ENCODE peak calls at places on chromosomes 7 and 10, in six cellular contexts. V is testis, Z is colonic mucosa, W is HepG2, E is astrocyte, D is fibroblast of lung. X is an unnamed sample.

GRCh38 chr7:51590746-51591145 is 274.1 kb upstream of the COBL start:
- DNase-seq in V (no peak), Z (no peak), W (no peak), E (no peak), D (no peak), X (no peak)

GRCh38 chr7:20287317-20287716 is 43.4 kb upstream of the ITGB8 start:
- DNase-seq in V (no peak), Z (no peak), W (no peak), E (no peak), D (no peak), X (no peak)

GRCh38 chr10:1043532-1043995 is 5.4 kb downstream of the IDI1 start:
- DNase-seq in V (no peak), Z (peak; percentile 28), W (no peak), E (no peak), D (no peak), X (no peak)

GRCh38 chr10:34768261-34768971 is 46.7 kb downstream of the PARD3 start:
- DNase-seq in V (peak; percentile 49), Z (peak; percentile 87), W (no peak), E (peak; percentile 55), D (peak; percentile 66), X (peak; percentile 51)

GRCh38 chr10:17974505-17974904 is 22.8 kb downstream of the SLC39A12 start:
- DNase-seq in V (no peak), Z (no peak), W (no peak), E (no peak), D (no peak), X (no peak)

GRCh38 chr10:60905580-60905979 is 38.4 kb downstream of the RHOBTB1 start:
- DNase-seq in V (peak; percentile 60), Z (no peak), W (no peak), E (peak; percentile 79), D (peak; percentile 82), X (peak; percentile 55)

GRCh38 chr10:11625019-11625735 is 13.7 kb upstream of the USP6NL start:
- DNase-seq in V (no peak), Z (no peak), W (no peak), E (no peak), D (no peak), X (no peak)

GRCh38 chr7:127900735-127901685 is 130.2 kb downstream of the LRRC4 start:
- DNase-seq in V (no peak), Z (no peak), W (no peak), E (no peak), D (no peak), X (no peak)

GRCh38 chr10:114304017-114304565 is 65.0 kb downstream of the VWA2 start:
- DNase-seq in V (peak; percentile 91), Z (peak; percentile 90), W (peak; percentile 62), E (peak; percentile 94), D (peak; percentile 94), X (peak; percentile 90)
- H3K27ac ChIP-seq in V (no peak overlapping the region), Z (peak overlapping the region; percentile 33), W (no peak overlapping the region), E (peak overlapping the region; percentile 32), D (peak overlapping the region; percentile 31), X (no peak overlapping the region)

GRCh38 chr7:75578081-75578480 is 86.0 kb downstream of the SPDYE5 start:
- DNase-seq in V (no peak), Z (no peak), W (no peak), E (no peak), D (no peak), X (no peak)
- H3K36me3 ChIP-seq in V (no peaks in the 10 kb centered on the region), Z (no peaks in the 10 kb centered on the region), W (no peaks in the 10 kb centered on the region), E (no peaks in the 10 kb centered on the region), D (peaks cover 5% of the 10 kb centered on the region), X (no peaks in the 10 kb centered on the region)

GRCh38 chr10:75191821-75192568 is 18.6 kb upstream of the VDAC2 start:
- DNase-seq in V (peak; percentile 58), Z (peak; percentile 77), W (peak; percentile 78), E (peak; percentile 88), D (peak; percentile 91), X (peak; percentile 58)
- TF ChIP-seq CTCF in V (no peak), Z (no peak), W (peak; percentile 27), E (no peak), D (peak; percentile 30), X (peak; percentile 33)

GRCh38 chr10:5698062-5698461 is 13.4 kb downstream of the TASOR2 start:
- DNase-seq in V (no peak), Z (no peak), W (no peak), E (no peak), D (no peak), X (no peak)
- H3K27ac ChIP-seq in V (no peak overlapping the region), Z (no peak overlapping the region), W (no peak overlapping the region), E (no peak overlapping the region), D (no peak overlapping the region), X (no peak overlapping the region)

GRCh38 chr10:97644961-97645360 is 4.5 kb downstream of the PI4K2A start:
- DNase-seq in V (no peak), Z (no peak), W (no peak), E (no peak), D (no peak), X (no peak)

GRCh38 chr10:97643586-97643985 is 3.1 kb downstream of the PI4K2A start:
- DNase-seq in V (no peak), Z (no peak), W (no peak), E (no peak), D (no peak), X (no peak)

GRCh38 chr10:97651773-97652172 is 11.3 kb downstream of the PI4K2A start:
- DNase-seq in V (no peak), Z (no peak), W (no peak), E (no peak), D (no peak), X (no peak)

GRCh38 chr10:97647556-97647955 is 7.1 kb downstream of the PI4K2A start:
- DNase-seq in V (no peak), Z (no peak), W (no peak), E (peak; percentile 51), D (peak; percentile 59), X (no peak)

GRCh38 chr10:97648557-97649404 is 8.3 kb downstream of the PI4K2A start:
- DNase-seq in V (no peak), Z (peak; percentile 21), W (peak; percentile 68), E (peak; percentile 95), D (peak; percentile 95), X (no peak)
- H3K36me3 ChIP-seq in V (no peaks in the 10 kb centered on the region), Z (peaks cover 5% of the 10 kb centered on the region), W (peaks cover 38% of the 10 kb centered on the region), E (peaks cover 25% of the 10 kb centered on the region), D (peaks cover 14% of the 10 kb centered on the region), X (no peaks in the 10 kb centered on the region)

DNA sequence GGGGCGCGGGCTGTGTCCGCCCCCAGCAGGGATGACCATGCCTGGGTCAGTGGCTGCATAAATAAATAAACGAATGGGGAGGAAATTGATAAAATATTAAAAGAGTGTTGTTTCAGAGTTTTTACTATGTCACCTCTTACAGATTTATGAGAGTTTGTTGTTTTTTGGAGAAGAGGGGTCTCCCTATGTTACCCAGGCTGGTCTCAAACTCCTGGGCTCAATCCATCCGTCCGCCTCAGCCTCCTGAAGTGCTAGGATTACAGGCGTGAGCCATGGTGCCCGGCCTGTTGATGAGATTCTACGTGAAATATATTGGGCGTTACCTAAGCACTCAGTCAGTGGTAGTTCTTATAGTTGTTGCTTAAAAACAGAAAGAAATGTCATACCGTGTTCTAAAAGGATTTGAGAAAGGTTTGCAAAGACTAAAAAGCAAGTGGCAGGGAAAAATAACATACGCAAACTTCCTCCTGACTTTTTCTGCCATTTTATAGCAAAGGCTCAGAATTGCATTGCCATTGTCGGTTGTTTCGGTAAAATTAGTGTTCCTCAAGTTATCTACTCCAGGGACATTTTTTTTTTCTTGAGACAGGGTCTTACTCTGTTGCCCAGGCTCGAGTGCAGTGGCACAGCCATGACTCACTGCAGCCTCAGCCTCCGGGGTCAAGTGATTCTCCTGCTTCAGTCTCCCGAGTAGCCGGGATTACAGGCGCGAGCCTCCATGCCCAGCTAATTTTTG is 39.5 kb upstream of the FOXK1 start:
- DNase-seq in V (no peak), Z (no peak), W (no peak), E (no peak), D (no peak), X (no peak)
- TF ChIP-seq CTCF in V (no peak), Z (no peak), W (no peak), E (no peak), D (no peak), X (no peak)

GRCh38 chr10:123884351-123884906 is 7.2 kb downstream of the CPXM2 start:
- DNase-seq in V (no peak), Z (no peak), W (no peak), E (no peak), D (no peak), X (peak; percentile 37)

GRCh38 chr10:123879596-123880257 is 11.9 kb downstream of the CPXM2 start:
- DNase-seq in V (no peak), Z (no peak), W (no peak), E (no peak), D (no peak), X (no peak)

GRCh38 chr10:123882681-123883445 is 8.7 kb downstream of the CPXM2 start:
- DNase-seq in V (no peak), Z (no peak), W (no peak), E (no peak), D (no peak), X (no peak)

GRCh38 chr10:123883921-123884320 is 7.7 kb downstream of the CPXM2 start:
- DNase-seq in V (no peak), Z (no peak), W (no peak), E (no peak), D (no peak), X (no peak)

GRCh38 chr10:123882177-123882576 is 9.4 kb downstream of the CPXM2 start:
- DNase-seq in V (no peak), Z (no peak), W (no peak), E (no peak), D (no peak), X (no peak)
- H3K27ac ChIP-seq in V (peak overlapping the region; percentile 34), Z (no peak overlapping the region), W (no peak overlapping the region), E (no peak overlapping the region), D (no peak overlapping the region), X (no peak overlapping the region)

DNA sequence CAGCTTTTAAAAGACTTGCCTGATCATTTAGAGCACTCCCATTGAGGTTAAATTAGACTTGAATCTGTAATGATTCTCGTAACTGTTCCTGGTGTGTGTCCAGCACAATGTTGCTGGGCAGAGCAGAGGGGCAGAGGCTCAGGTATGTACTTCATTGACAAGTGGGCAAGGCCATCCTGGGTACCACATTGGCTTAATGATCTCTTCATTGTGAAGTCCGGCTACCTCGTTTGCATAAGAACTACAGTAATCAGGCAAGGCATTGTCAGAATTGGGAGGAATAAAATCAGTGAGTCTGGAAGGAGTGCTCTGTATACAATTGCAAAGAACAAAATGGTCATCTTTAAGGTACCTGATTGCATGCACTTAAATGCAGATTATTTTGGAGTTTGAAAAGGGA is 6.1 kb downstream of the RPS24 start:
- DNase-seq in V (no peak), Z (no peak), W (no peak), E (no peak), D (no peak), X (no peak)
- H3K36me3 ChIP-seq in V (no peaks in the 10 kb centered on the region), Z (peaks cover 13% of the 10 kb centered on the region), W (peaks cover 71% of the 10 kb centered on the region), E (peaks cover 80% of the 10 kb centered on the region), D (peaks cover 30% of the 10 kb centered on the region), X (no peaks in the 10 kb centered on the region)

DNA sequence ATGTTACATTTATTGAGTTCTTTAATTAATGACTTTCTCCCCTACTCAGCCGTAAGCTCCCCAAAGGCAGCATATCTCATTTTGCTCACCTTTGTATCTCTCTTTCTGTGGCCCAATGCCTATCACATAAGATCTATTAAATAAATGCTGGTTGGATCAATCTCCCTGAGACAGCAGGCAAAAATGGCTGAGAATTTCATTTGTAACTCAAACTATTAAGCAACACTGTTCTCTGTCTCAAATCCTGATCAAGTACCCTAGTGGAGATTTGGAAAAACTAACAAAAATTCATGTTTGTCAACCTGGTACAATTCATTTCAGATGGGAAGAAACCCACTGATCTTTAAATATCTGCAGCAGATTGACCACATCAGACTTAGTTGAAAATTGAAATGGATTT is 127.4 kb downstream of the ZFAND4 start:
- DNase-seq in V (no peak), Z (no peak), W (no peak), E (no peak), D (no peak), X (no peak)
- TF ChIP-seq CTCF in V (no peak), Z (no peak), W (no peak), E (no peak), D (no peak), X (no peak)

GRCh38 chr10:95211606-95212279 is 17.7 kb downstream of the ACSM6 start:
- DNase-seq in V (no peak), Z (no peak), W (no peak), E (no peak), D (no peak), X (no peak)
- H3K27ac ChIP-seq in V (no peak overlapping the region), Z (no peak overlapping the region), W (no peak overlapping the region), E (no peak overlapping the region), D (no peak overlapping the region), X (no peak overlapping the region)

X was measured in ovary.